ENCODE peak calls at places on chromosomes 1 and 21, in five cellular contexts. B is suprapubic skin; D is effector memory CD4-positive, alpha-beta T cell; S is SJSA1; A is astrocyte. Z is an unnamed sample. For H3K4me1, the result is how much of the 10 kb centered on the place peaks cover.

GRCh38 chr1:203628997-203629508 is 2.4 kb downstream of the ATP2B4 start:
- DNase-seq in B (no peak), D (no peak), S (no peak), A (no peak), Z (no peak)

GRCh38 chr1:24928631-24929090 is 1.4 kb downstream of the RUNX3 start:
- DNase-seq in B (no peak), D (peak), S (peak), A (no peak), Z (peak)

GRCh38 chr1:167812972-167813371 is 91.2 kb downstream of the MPZL1 start:
- DNase-seq in B (no peak), D (no peak), S (no peak), A (no peak), Z (no peak)

GRCh38 chr1:225880210-225880584 is 2.0 kb downstream of the TMEM63A start:
- DNase-seq in B (no peak), D (no peak), S (no peak), A (no peak), Z (peak)

GRCh38 chr1:26541816-26542711 is 12.5 kb downstream of the RPS6KA1 start:
- DNase-seq in B (peak), D (peak), S (peak), A (no peak), Z (peak)

GRCh38 chr1:111739984-111740765 is 980 bp upstream of the INKA2 start:
- DNase-seq in B (peak), D (no peak), S (peak), A (peak), Z (peak)

GRCh38 chr1:152917794-152918193 is 9.4 kb downstream of the IVL start:
- DNase-seq in B (no peak), D (no peak), S (no peak), A (no peak), Z (no peak)

GRCh38 chr1:166253076-166253779 is 86.4 kb upstream of the FAM78B start:
- DNase-seq in B (no peak), D (no peak), S (no peak), A (peak), Z (no peak)

GRCh38 chr1:103514920-103515503 is 10.5 kb upstream of the RNPC3 start:
- DNase-seq in B (no peak), D (no peak), S (peak), A (peak), Z (peak)

GRCh38 chr1:204684206-204684536 is 1.4 kb downstream of the LRRN2 start:
- DNase-seq in B (no peak), D (no peak), S (no peak), A (no peak), Z (no peak)

GRCh38 chr21:33566514-33566913 is 22.0 kb downstream of the DONSON start:
- DNase-seq in B (no peak), D (no peak), S (no peak), A (peak), Z (no peak)

GRCh38 chr1:213650603-213651002 is 337.2 kb upstream of the PROX1 start:
- DNase-seq in B (no peak), D (no peak), S (no peak), A (no peak), Z (no peak)

GRCh38 chr21:33780631-33781030 is 135.0 kb downstream of the ATP5PO start:
- DNase-seq in B (no peak), D (no peak), S (peak), A (peak), Z (no peak)

GRCh38 chr1:180974236-180974635 is 48.4 kb downstream of the STX6 start:
- DNase-seq in B (no peak), D (no peak), S (no peak), A (no peak), Z (no peak)

GRCh38 chr1:43232071-43232470 is 37.7 kb upstream of the TMEM125 start:
- DNase-seq in B (no peak), D (no peak), S (peak), A (peak), Z (no peak)

GRCh38 chr21:33569986-33570385 is 18.5 kb downstream of the DONSON start:
- DNase-seq in B (no peak), D (no peak), S (no peak), A (no peak), Z (no peak)

GRCh38 chr1:109281680-109282496 is 1.1 kb downstream of the PSRC1 start:
- DNase-seq in B (no peak), D (no peak), S (no peak), A (no peak), Z (no peak)

GRCh38 chr1:58721247-58721820 is 21.5 kb upstream of the MYSM1 start:
- DNase-seq in B (no peak), D (no peak), S (no peak), A (no peak), Z (no peak)

GRCh38 chr1:161200992-161201827 is 957 bp upstream of the NDUFS2 start:
- DNase-seq in B (peak), D (no peak), S (peak), A (no peak), Z (no peak)

GRCh38 chr1:180225403-180225802 is 4.7 kb upstream of the LHX4 start:
- DNase-seq in B (no peak), D (no peak), S (no peak), A (no peak), Z (no peak)

GRCh38 chr1:99590578-99591209 is 55.2 kb upstream of the PALMD start:
- DNase-seq in B (no peak), D (no peak), S (peak), A (peak), Z (peak)

GRCh38 chr21:40672602-40673001 is 174.4 kb downstream of the DSCAM start:
- DNase-seq in B (no peak), D (no peak), S (no peak), A (no peak), Z (no peak)

GRCh38 chr1:203440780-203441179 is 34.8 kb upstream of the PRELP start:
- DNase-seq in B (peak), D (no peak), S (peak), A (peak), Z (peak)

GRCh38 chr1:77313491-77313890 is 31.7 kb downstream of the AK5 start:
- DNase-seq in B (no peak), D (peak), S (no peak), A (no peak), Z (peak)

GRCh38 chr1:64514197-64514765 is 44.4 kb downstream of the CACHD1 start:
- DNase-seq in B (no peak), D (no peak), S (no peak), A (peak), Z (no peak)

GRCh38 chr1:183676515-183677189 is 23.5 kb upstream of the APOBEC4 start:
- DNase-seq in B (no peak), D (no peak), S (no peak), A (peak), Z (peak)

GRCh38 chr1:56331207-56331891 is 248.0 kb downstream of the PLPP3 start:
- DNase-seq in B (no peak), D (no peak), S (no peak), A (no peak), Z (no peak)

GRCh38 chr1:56424744-56425493 is 154.4 kb downstream of the PLPP3 start:
- DNase-seq in B (peak), D (no peak), S (no peak), A (peak), Z (no peak)

GRCh38 chr1:158806909-158807601 is 24.1 kb upstream of the MNDA start:
- DNase-seq in B (no peak), D (no peak), S (no peak), A (no peak), Z (no peak)

GRCh38 chr1:116122955-116123757 is 12.0 kb downstream of the MAB21L3 start:
- DNase-seq in B (no peak), D (no peak), S (peak), A (peak), Z (peak)

GRCh38 chr21:32921632-32922230 is 104.0 kb upstream of the OLIG2 start:
- DNase-seq in B (no peak), D (peak), S (no peak), A (no peak), Z (no peak)

GRCh38 chr1:19110266-19110927 is 99.7 kb downstream of the UBR4 start:
- DNase-seq in B (no peak), D (no peak), S (no peak), A (no peak), Z (no peak)

GRCh38 chr1:232988572-232989040 is 38.2 kb downstream of the NTPCR start:
- DNase-seq in B (no peak), D (no peak), S (peak), A (peak), Z (peak)

GRCh38 chr21:42542596-42542995 is 28.9 kb downstream of the SLC37A1 start:
- DNase-seq in B (peak), D (no peak), S (no peak), A (no peak), Z (no peak)

GRCh38 chr1:63261736-63262142 is 60.6 kb upstream of the FOXD3 start:
- DNase-seq in B (no peak), D (no peak), S (no peak), A (no peak), Z (no peak)

GRCh38 chr1:239912471-239912870 is 179.2 kb upstream of the FMN2 start:
- DNase-seq in B (no peak), D (no peak), S (no peak), A (no peak), Z (no peak)

GRCh38 chr1:114340906-114341698 is 169.9 kb downstream of the TRIM33 start:
- DNase-seq in B (no peak), D (peak), S (no peak), A (no peak), Z (no peak)

GRCh38 chr1:42723511-42723910 is 16.5 kb downstream of the CLDN19 start:
- DNase-seq in B (peak), D (no peak), S (no peak), A (no peak), Z (no peak)

GRCh38 chr1:226882631-226883409 is 12.4 kb downstream of the PSEN2 start:
- DNase-seq in B (no peak), D (no peak), S (peak), A (peak), Z (no peak)

GRCh38 chr1:217011097-217011496 is 287.9 kb upstream of the ESRRG start:
- DNase-seq in B (no peak), D (no peak), S (no peak), A (no peak), Z (no peak)

GRCh38 chr1:218355269-218355668 is 10.1 kb downstream of the TGFB2 start:
- DNase-seq in B (no peak), D (no peak), S (no peak), A (no peak), Z (no peak)
- H3K4me1 ChIP-seq in B (under half), D (under half), S (half or more), A (under half), Z (under half)

GRCh38 chr1:54888080-54888733 is 1.2 kb upstream of the DHCR24 start:
- DNase-seq in B (no peak), D (no peak), S (peak), A (no peak), Z (no peak)
- H3K4me1 ChIP-seq in B (under half), D (under half), S (under half), A (under half), Z (under half)

GRCh38 chr1:22508329-22508728 is 55.0 kb upstream of the EPHA8 start:
- DNase-seq in B (no peak), D (no peak), S (no peak), A (no peak), Z (no peak)
- H3K4me1 ChIP-seq in B (under half), D (under half), S (under half), A (under half), Z (under half)

DNA sequence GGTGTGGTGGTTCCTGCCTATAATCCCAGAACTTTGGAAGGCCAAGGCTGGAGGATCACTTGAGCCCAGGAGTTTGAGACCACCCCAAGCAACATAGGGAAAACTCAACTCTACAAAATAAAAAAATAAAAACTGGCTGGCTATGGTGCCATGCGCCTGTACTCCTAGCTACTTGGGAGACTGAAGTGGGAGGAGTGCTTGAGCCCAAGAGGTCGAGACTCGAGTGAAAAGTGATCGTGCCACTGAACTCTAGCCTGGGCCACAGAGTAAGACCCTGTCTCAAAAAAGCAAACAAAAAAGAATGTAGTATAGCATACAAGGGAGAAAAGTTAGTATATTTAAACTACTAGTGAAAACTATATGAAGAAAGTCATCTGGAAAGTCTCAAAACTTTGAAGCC is 66.7 kb downstream of the ARID4B start:
- DNase-seq in B (no peak), D (no peak), S (no peak), A (no peak), Z (no peak)
- H3K4me1 ChIP-seq in B (under half), D (under half), S (under half), A (under half), Z (under half)

DNA sequence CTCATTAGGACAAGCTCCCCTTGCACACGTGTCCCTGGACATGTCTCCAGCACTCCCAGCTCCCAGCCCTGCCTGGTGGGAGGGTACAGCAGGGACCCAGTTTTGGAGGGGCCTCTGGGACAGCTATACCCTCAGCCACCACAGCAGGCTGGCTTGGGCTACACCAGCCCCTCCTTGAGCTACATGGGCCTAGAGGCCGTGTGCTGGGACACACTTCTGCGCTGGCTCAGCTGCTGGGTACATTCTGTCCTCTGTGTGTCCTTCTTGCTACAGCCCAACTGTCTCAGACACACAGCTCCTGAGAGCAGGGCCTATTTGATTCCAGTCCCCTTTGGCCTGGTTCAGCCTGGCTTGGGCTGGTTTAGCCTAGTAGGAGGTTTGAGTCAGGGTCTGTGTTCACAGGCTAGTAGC is 26.7 kb downstream of the DMAP1 start:
- DNase-seq in B (no peak), D (no peak), S (no peak), A (no peak), Z (no peak)
- H3K4me1 ChIP-seq in B (under half), D (under half), S (under half), A (under half), Z (under half)

Z was measured in SK-N-SH.